ENCODE peak calls at places on chromosomes 16 and 17, in seven cellular contexts. Z is PC-9, M is GM23248, A is HCT116, V is GM23338, L is PC-3, I is neural progenitor cell. X is an unnamed sample.

GRCh38 chr16:57029161-57030160 is 40.1 kb downstream of the NLRC5 start:
- DNase-seq in Z (peak), M (peak), A (no peak), V (no peak), L (peak), I (no peak), X (no peak)

GRCh38 chr17:67381925-67382257 is 4.8 kb downstream of the PITPNC1 start:
- DNase-seq in Z (no peak), M (no peak), A (no peak), V (no peak), L (no peak), I (no peak), X (no peak)

GRCh38 chr17:79204261-79204660 is 129.6 kb downstream of the ENGASE start:
- DNase-seq in Z (no peak), M (no peak), A (no peak), V (no peak), L (no peak), I (no peak), X (no peak)

GRCh38 chr16:12646490-12647274 is 157.0 kb downstream of the CPPED1 start:
- DNase-seq in Z (peak), M (peak), A (no peak), V (no peak), L (no peak), I (no peak), X (no peak)

GRCh38 chr16:1258218-1258587 is 2.3 kb downstream of the TPSD1 start:
- DNase-seq in Z (peak), M (peak), A (no peak), V (no peak), L (no peak), I (no peak), X (no peak)

GRCh38 chr16:88697831-88698693 is 8.1 kb downstream of the RNF166 start:
- DNase-seq in Z (no peak), M (no peak), A (no peak), V (peak), L (no peak), I (no peak), X (no peak)

GRCh38 chr17:8941520-8941919 is 24.0 kb downstream of the PIK3R5 start:
- DNase-seq in Z (no peak), M (no peak), A (no peak), V (no peak), L (no peak), I (no peak), X (no peak)

GRCh38 chr16:26598061-26598460 is 468.7 kb upstream of the C16orf82 start:
- DNase-seq in Z (no peak), M (no peak), A (peak), V (no peak), L (peak), I (no peak), X (no peak)

GRCh38 chr17:67441052-67441738 is 64.1 kb downstream of the PITPNC1 start:
- DNase-seq in Z (peak), M (peak), A (peak), V (no peak), L (peak), I (peak), X (no peak)

GRCh38 chr16:12754824-12755543 is 48.7 kb downstream of the CPPED1 start:
- DNase-seq in Z (no peak), M (peak), A (no peak), V (no peak), L (no peak), I (no peak), X (no peak)

GRCh38 chr17:61349350-61349749 is 50.3 kb upstream of the TBX2 start:
- DNase-seq in Z (no peak), M (peak), A (no peak), V (no peak), L (peak), I (no peak), X (no peak)

GRCh38 chr16:3134338-3135119 is at the start of gene ZNF213:
- DNase-seq in Z (peak), M (peak), A (peak), V (peak), L (peak), I (peak), X (peak)

GRCh38 chr17:45228985-45229517 is 7.4 kb downstream of the FMNL1 start:
- DNase-seq in Z (peak), M (peak), A (no peak), V (peak), L (peak), I (peak), X (no peak)

GRCh38 chr16:72995151-72995881 is 52.6 kb downstream of the ZFHX3 start:
- DNase-seq in Z (no peak), M (no peak), A (no peak), V (peak), L (no peak), I (peak), X (no peak)

GRCh38 chr16:19765860-19766553 is 47.9 kb downstream of the IQCK start:
- DNase-seq in Z (no peak), M (no peak), A (no peak), V (no peak), L (no peak), I (no peak), X (no peak)

GRCh38 chr16:89366561-89367537 is 123.5 kb downstream of the ANKRD11 start:
- DNase-seq in Z (no peak), M (no peak), A (no peak), V (no peak), L (no peak), I (no peak), X (no peak)

GRCh38 chr17:81002409-81003361 is 11.0 kb downstream of the CHMP6 start:
- DNase-seq in Z (peak), M (peak), A (no peak), V (no peak), L (peak), I (no peak), X (no peak)

GRCh38 chr17:20922128-20922670 is 120.6 kb downstream of the USP22 start:
- DNase-seq in Z (peak), M (peak), A (no peak), V (no peak), L (peak), I (no peak), X (no peak)

GRCh38 chr16:50160495-50161164 is 7.5 kb downstream of the TENT4B start:
- DNase-seq in Z (no peak), M (peak), A (no peak), V (no peak), L (no peak), I (no peak), X (no peak)

GRCh38 chr17:48615212-48615962 is at the start of gene HOXB8:
- DNase-seq in Z (no peak), M (no peak), A (no peak), V (no peak), L (peak), I (no peak), X (no peak)

GRCh38 chr17:48612456-48612853 is 1.6 kb upstream of the HOXB7 start:
- DNase-seq in Z (no peak), M (peak), A (no peak), V (no peak), L (no peak), I (no peak), X (no peak)

GRCh38 chr17:48612854-48613691 is 2.0 kb downstream of the HOXB8 start:
- DNase-seq in Z (no peak), M (peak), A (no peak), V (peak), L (no peak), I (peak), X (no peak)

GRCh38 chr17:48614904-48615211 is 234 bp downstream of the HOXB8 start:
- DNase-seq in Z (no peak), M (no peak), A (no peak), V (no peak), L (no peak), I (no peak), X (no peak)

DNA sequence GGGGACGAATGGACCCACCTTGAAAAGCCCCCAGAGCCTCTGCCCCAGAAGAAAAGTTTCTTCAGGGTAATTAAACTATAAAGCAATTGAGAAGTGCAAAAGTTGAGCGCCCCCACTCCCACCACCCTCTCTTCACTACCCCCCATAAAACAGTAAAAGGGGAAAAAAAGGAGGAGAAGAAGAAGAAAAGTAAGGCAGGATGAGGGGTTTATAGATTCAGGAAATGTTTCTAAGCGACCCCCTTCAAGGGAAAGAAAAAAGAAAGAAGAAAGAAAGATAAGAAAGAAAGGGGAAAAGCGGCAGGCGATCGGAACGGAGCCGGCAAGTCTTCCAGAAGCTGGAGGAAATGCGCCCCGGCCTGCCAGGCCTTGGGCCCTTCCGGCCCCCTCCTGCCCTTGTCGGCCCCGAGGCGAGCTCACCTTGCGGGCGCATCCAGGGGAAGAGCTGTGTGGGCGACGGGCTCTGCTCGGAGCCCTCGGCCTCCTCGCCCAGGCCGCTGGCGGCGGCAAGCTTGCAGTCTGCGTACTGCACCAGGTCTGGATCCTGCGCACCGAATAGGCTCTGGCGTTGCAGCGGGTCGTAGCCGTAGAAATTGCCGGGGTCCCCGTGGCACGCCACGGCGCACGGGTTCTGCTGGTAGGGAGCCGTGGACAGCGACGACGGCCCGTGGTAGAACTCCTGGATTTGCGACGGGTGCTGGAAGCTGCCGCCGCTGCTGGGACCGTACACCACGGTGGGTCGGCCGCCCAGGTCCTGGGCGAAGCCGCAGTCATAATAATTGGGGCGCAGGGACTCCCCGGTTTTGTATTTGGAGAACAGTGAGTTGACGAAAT is 1.0 kb downstream of the HOXB8 start:
- DNase-seq in Z (no peak), M (peak), A (no peak), V (peak), L (no peak), I (peak), X (no peak)
- TF ChIP-seq EZH2 in Z (no peak), M (peak), A (no peak), V (peak), L (no peak), I (peak), X (no peak)

DNA sequence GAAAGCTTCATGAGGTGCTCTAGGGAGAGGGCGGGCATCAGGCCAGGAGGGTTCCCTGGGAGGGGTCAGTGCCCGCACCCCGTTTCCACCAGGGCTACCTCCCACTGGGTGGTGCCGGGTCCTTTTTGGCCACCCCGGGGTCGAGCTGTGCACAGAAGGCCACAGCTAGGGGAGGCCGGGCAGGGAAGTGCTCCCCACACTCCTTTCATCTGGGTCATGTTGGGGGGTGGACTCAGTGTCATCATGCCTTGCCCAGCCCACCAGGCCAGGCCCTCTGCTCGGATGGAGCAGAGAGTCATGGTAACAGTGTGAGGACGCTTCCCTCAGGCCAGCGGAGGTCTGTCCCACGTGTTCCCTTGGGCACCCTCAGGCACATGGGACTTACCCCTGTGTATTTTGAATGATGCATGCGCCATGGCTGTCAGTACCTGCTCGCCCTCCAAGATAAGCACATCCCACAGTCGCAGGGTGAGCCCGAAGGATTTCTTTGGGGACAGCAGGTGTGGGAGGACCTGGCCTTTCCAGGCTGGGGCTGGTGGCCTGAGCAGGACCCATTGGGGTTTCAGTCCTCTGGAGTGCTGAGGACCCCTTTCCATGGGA is 46.4 kb downstream of the TNFRSF13B start:
- DNase-seq in Z (no peak), M (no peak), A (no peak), V (no peak), L (no peak), I (no peak), X (no peak)
- TF ChIP-seq EZH2 in Z (no peak), M (no peak), A (no peak), V (no peak), L (no peak), I (no peak), X (no peak)

DNA sequence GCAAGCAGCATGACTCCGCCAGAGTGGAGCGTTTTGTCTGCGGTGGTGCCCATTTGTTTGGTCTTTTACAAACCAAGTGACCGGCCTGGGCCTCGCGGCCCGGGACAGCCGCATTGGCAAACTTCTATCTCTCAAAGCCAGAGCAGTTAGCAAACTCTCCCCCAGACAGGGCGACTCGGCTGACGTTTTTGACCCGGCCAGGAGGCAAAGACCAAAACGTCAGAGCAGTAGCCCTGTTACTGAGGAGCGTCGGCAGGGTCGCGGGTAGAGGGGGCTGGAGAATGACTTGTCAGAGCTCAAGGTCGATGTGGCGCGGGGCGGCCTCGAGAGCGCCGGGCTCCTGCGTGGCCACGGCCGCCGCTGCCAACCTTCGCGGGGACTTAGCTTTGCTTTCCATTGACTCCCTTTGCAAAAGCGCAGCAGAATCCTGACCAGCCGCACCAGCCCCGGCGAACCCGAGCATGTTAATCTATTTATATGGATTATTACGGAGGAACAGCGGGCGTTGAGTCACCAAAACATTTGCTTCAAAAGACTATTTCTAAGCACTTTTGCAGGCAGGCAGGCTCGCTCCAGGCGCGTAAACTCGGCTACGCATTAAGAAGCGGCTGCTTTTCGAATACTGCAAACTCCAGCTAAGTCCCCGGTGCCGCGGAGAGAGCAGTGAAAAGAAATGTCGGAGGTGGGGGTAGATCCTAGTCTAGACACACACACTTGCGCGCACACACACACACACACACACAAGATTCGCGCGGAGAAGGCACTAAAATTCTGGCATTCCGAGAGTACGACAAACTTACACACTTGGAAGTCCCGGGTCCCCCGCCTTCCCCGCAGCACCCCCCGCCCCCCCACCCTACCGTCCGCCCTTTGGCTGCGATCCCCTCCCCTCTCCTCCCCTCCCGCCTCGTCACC is 600 bp upstream of the SOX9 start:
- DNase-seq in Z (peak), M (peak), A (peak), V (peak), L (peak), I (peak), X (no peak)
- TF ChIP-seq EZH2 in Z (no peak), M (no peak), A (no peak), V (peak), L (no peak), I (peak), X (peak)

GRCh38 chr17:50035421-50035879 is 20.5 kb upstream of the ITGA3 start:
- DNase-seq in Z (no peak), M (no peak), A (no peak), V (no peak), L (no peak), I (no peak), X (no peak)

GRCh38 chr17:50035930-50036329 is 20.0 kb upstream of the ITGA3 start:
- DNase-seq in Z (no peak), M (no peak), A (no peak), V (no peak), L (no peak), I (no peak), X (no peak)

GRCh38 chr17:50037321-50038107 is 18.4 kb upstream of the ITGA3 start:
- DNase-seq in Z (peak), M (peak), A (no peak), V (no peak), L (peak), I (no peak), X (no peak)

GRCh38 chr17:50034504-50035364 is 21.2 kb upstream of the ITGA3 start:
- DNase-seq in Z (no peak), M (no peak), A (no peak), V (no peak), L (no peak), I (no peak), X (no peak)

DNA sequence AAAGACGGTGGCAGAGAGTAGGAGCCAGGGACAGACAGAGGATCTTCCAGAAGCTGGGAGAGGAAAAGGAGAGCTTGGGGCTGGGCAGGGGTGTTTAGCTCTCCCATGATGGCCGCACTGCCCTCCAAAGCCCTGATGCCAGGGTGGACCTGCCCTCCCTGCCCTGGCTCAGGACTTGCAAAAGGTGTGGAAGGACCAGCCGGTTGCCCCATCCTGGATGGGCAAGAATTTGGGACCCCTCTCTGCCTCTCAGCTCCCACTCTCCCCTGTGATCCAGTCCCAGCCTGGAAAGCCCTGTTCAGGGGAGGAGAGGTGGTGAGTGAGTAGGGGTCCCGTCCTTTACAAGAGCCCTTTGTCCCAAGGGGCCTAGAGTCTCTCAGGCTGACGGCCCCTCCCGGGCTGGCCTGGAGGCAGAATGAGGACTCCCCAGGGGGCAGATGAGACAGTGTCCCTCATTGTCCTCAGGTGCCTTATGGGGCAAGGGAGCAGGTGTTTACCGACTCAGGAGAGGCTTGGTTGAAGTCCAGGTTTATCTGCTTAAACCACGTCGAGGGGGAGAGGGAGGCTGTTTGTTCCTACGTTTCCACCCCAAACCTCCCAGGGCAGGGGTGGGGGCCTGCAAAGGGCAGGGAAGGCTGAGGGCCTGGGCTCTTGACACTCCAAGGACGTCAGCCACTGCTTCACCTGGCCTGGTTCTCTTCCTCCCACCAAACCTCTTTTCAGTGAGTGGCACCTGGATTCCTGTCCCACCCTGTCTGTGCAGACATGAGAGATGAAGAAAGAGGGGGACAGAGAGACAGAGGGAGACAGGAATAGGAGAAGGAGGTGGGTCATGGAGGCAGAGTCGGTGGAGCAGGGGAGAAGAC is 19.2 kb upstream of the ITGA3 start:
- DNase-seq in Z (no peak), M (no peak), A (no peak), V (no peak), L (no peak), I (no peak), X (no peak)
- TF ChIP-seq EZH2 in Z (no peak), M (no peak), A (no peak), V (no peak), L (no peak), I (no peak), X (no peak)

DNA sequence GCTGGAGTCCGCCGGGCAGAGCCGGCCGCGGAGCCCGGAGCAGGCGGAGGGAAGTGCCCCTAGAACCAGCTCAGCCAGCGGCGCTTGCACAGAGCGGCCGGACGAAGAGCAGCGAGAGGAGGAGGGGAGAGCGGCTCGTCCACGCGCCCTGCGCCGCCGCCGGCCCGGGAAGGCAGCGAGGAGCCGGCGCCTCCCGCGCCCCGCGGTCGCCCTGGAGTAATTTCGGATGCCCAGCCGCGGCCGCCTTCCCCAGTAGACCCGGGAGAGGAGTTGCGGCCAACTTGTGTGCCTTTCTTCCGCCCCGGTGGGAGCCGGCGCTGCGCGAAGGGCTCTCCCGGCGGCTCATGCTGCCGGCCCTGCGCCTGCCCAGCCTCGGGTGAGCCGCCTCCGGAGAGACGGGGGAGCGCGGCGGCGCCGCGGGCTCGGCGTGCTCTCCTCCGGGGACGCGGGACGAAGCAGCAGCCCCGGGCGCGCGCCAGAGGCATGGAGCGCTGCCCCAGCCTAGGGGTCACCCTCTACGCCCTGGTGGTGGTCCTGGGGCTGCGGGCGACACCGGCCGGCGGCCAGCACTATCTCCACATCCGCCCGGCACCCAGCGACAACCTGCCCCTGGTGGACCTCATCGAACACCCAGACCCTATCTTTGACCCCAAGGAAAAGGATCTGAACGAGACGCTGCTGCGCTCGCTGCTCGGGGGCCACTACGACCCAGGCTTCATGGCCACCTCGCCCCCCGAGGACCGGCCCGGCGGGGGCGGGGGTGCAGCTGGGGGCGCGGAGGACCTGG is 435 bp downstream of the NOG start:
- DNase-seq in Z (peak), M (peak), A (no peak), V (peak), L (peak), I (peak), X (no peak)
- TF ChIP-seq EZH2 in Z (no peak), M (no peak), A (no peak), V (no peak), L (no peak), I (no peak), X (no peak)